ENCODE peak calls at places on chromosomes 1 and 21, in ten cellular contexts. P is adrenal gland; K is A549; X is CD8-positive, alpha-beta memory T cell; L is tibial nerve; N is stomach; F is endodermal cell; E is PC-3; O is transverse colon; M is body of pancreas. B is an unnamed sample. For H3K4me1, the result is how much of the 10 kb centered on the place peaks cover.

GRCh38 chr1:101733340-101733739 is 263.4 kb downstream of the OLFM3 start:
- DNase-seq in E (no peak), K (no peak), O (no peak), N (no peak), F (no peak), P (no peak), M (no peak), X (no peak), L (no peak), B (no peak)

GRCh38 chr1:33321178-33321577 is 280 bp upstream of the A3GALT2 start:
- DNase-seq in P (no peak), N (no peak), K (no peak), L (no peak), F (no peak), X (no peak), E (no peak), O (no peak), M (no peak), B (no peak)

GRCh38 chr1:41021526-41022308 is at the start of gene SLFNL1:
- DNase-seq in O (no peak), M (no peak), K (no peak), X (no peak), E (no peak), F (peak), L (no peak), P (peak), N (no peak), B (no peak)

GRCh38 chr1:11526071-11526895 is 47.3 kb downstream of the DISP3 start:
- DNase-seq in F (peak), N (no peak), P (no peak), L (no peak), X (no peak), K (no peak), O (no peak), M (no peak), E (no peak), B (peak)

GRCh38 chr1:238252033-238252802 is 361.5 kb upstream of the ZP4 start:
- DNase-seq in E (peak), K (peak), P (peak), L (peak), X (no peak), F (peak), O (peak), M (peak), N (peak), B (no peak)

GRCh38 chr21:44789880-44790279 is 11.7 kb downstream of the UBE2G2 start:
- DNase-seq in X (no peak), L (no peak), E (no peak), O (no peak), F (peak), P (no peak), K (no peak), N (no peak), M (no peak), B (no peak)

GRCh38 chr1:44059956-44060355 is 28.7 kb upstream of the SLC6A9 start:
- DNase-seq in F (no peak), L (no peak), M (no peak), O (peak), X (no peak), P (no peak), N (no peak), E (peak), K (no peak), B (no peak)

GRCh38 chr1:56894014-56894413 is 39.4 kb downstream of the C8A start:
- DNase-seq in K (no peak), P (no peak), E (no peak), F (no peak), O (no peak), X (no peak), M (no peak), L (no peak), N (no peak), B (no peak)

GRCh38 chr1:70134148-70134547 is 71.2 kb downstream of the LRRC40 start:
- DNase-seq in F (peak), X (no peak), K (no peak), E (peak), L (no peak), P (peak), O (no peak), N (no peak), M (no peak), B (no peak)

GRCh38 chr1:185474440-185475149 is 157.6 kb upstream of the IVNS1ABP start:
- DNase-seq in O (peak), P (no peak), K (no peak), X (no peak), L (no peak), M (no peak), N (no peak), F (no peak), E (no peak), B (no peak)

GRCh38 chr1:201024251-201024998 is 911 bp upstream of the KIF21B start:
- DNase-seq in O (no peak), N (no peak), F (peak), P (no peak), L (no peak), X (no peak), K (no peak), M (no peak), E (no peak), B (no peak)

GRCh38 chr1:58528518-58528917 is 18.0 kb downstream of the OMA1 start:
- DNase-seq in N (no peak), L (no peak), X (no peak), K (no peak), F (no peak), O (no peak), E (peak), M (no peak), P (no peak), B (no peak)

GRCh38 chr1:155012052-155012546 is 9.5 kb downstream of the ZBTB7B start:
- DNase-seq in K (no peak), M (peak), N (peak), O (peak), E (no peak), X (no peak), L (peak), F (peak), P (peak), B (peak)

GRCh38 chr1:161166669-161167548 is 683 bp downstream of the PPOX start:
- DNase-seq in F (peak), N (no peak), L (no peak), P (no peak), M (no peak), E (no peak), O (no peak), X (no peak), K (no peak), B (no peak)

GRCh38 chr1:231334952-231335351 is 2.7 kb downstream of the EXOC8 start:
- DNase-seq in E (no peak), P (no peak), O (no peak), M (no peak), K (no peak), L (no peak), N (no peak), X (no peak), F (no peak), B (no peak)

GRCh38 chr1:33099290-33100118 is 18.6 kb downstream of the AZIN2 start:
- DNase-seq in O (peak), P (no peak), F (peak), E (peak), N (peak), M (peak), K (no peak), L (peak), X (peak), B (peak)

GRCh38 chr1:181251001-181251712 is 162.7 kb downstream of the IER5 start:
- DNase-seq in P (peak), E (peak), N (peak), O (no peak), F (no peak), X (no peak), L (no peak), K (peak), M (peak), B (no peak)

GRCh38 chr1:61674221-61674620 is 50.7 kb downstream of the TM2D1 start:
- DNase-seq in L (no peak), P (no peak), O (no peak), E (no peak), M (no peak), X (no peak), F (no peak), N (no peak), K (no peak), B (no peak)

GRCh38 chr21:33937931-33938339 is 22.3 kb upstream of the ATP5PO start:
- DNase-seq in N (no peak), O (no peak), L (no peak), P (no peak), X (peak), K (no peak), M (no peak), F (no peak), E (no peak), B (no peak)

GRCh38 chr1:150551784-150552691 is 2.8 kb downstream of the ADAMTSL4 start:
- DNase-seq in O (peak), L (peak), F (peak), K (no peak), N (peak), X (no peak), E (peak), M (peak), P (peak), B (peak)

GRCh38 chr1:234627009-234627950 is 17.3 kb upstream of the IRF2BP2 start:
- DNase-seq in L (no peak), F (no peak), M (no peak), P (no peak), N (no peak), K (no peak), X (no peak), O (no peak), E (no peak), B (no peak)

GRCh38 chr21:45897191-45898027 is 84.2 kb upstream of the COL6A1 start:
- DNase-seq in P (no peak), N (no peak), L (no peak), X (no peak), O (no peak), F (no peak), K (no peak), M (no peak), E (no peak), B (no peak)

GRCh38 chr1:21586926-21587601 is 77.8 kb downstream of the ALPL start:
- DNase-seq in M (peak), K (peak), N (peak), P (peak), X (no peak), E (peak), L (peak), F (peak), O (peak), B (peak)

GRCh38 chr1:24484208-24484607 is 18.4 kb upstream of the RCAN3 start:
- DNase-seq in O (no peak), F (no peak), P (no peak), K (no peak), L (no peak), X (no peak), E (no peak), N (no peak), M (no peak), B (no peak)

GRCh38 chr1:56146449-56146848 is 432.9 kb downstream of the PLPP3 start:
- DNase-seq in F (no peak), X (no peak), N (no peak), L (peak), K (no peak), E (peak), O (no peak), M (peak), P (no peak), B (no peak)

GRCh38 chr1:107135466-107135865 is 5.4 kb upstream of the NTNG1 start:
- DNase-seq in N (no peak), O (no peak), K (no peak), M (no peak), L (no peak), F (peak), P (no peak), E (peak), X (no peak), B (no peak)

GRCh38 chr1:38568061-38568857 is 291.3 kb downstream of the RRAGC start:
- DNase-seq in F (peak), K (no peak), E (no peak), L (no peak), X (no peak), N (no peak), O (no peak), M (no peak), P (no peak), B (peak)

GRCh38 chr1:26290061-26290415 is 10.2 kb downstream of the SH3BGRL3 start:
- DNase-seq in K (no peak), M (no peak), O (peak), L (no peak), P (no peak), F (no peak), X (no peak), E (no peak), N (no peak), B (no peak)
- H3K27ac ChIP-seq in K (no peak), M (no peak), O (peak), L (no peak), P (peak), F (no peak), X (peak), E (no peak), N (peak), B (peak)

GRCh38 chr1:183368213-183369108 is 49.7 kb downstream of the NMNAT2 start:
- DNase-seq in K (no peak), L (no peak), X (no peak), E (no peak), F (peak), M (no peak), P (no peak), O (no peak), N (no peak), B (no peak)
- H3K4me1 ChIP-seq in K (under half), L (under half), X (under half), E (under half), F (under half), M (under half), P (under half), O (under half), N (under half), B (under half)

GRCh38 chr1:1343811-1344421 is 5.3 kb downstream of the DVL1 start:
- DNase-seq in M (no peak), X (no peak), L (no peak), E (peak), F (no peak), N (peak), O (no peak), K (no peak), P (no peak), B (no peak)
- H3K27ac ChIP-seq in M (no peak), X (no peak), L (no peak), E (peak), F (no peak), N (peak), O (peak), K (peak), P (no peak), B (no peak)

GRCh38 chr1:2268285-2269056 is 40.4 kb downstream of the SKI start:
- DNase-seq in E (no peak), N (no peak), O (no peak), L (no peak), F (no peak), M (no peak), X (no peak), K (no peak), P (no peak), B (no peak)

GRCh38 chr1:2269922-2270259 is 41.8 kb downstream of the SKI start:
- DNase-seq in L (no peak), E (no peak), N (no peak), O (no peak), F (no peak), P (no peak), K (no peak), X (no peak), M (no peak), B (no peak)

GRCh38 chr1:2270260-2271100 is 42.4 kb downstream of the SKI start:
- DNase-seq in N (no peak), E (no peak), F (no peak), M (no peak), X (no peak), L (no peak), K (no peak), P (no peak), O (no peak), B (no peak)

GRCh38 chr1:2267862-2268261 is 39.7 kb downstream of the SKI start:
- DNase-seq in M (no peak), P (no peak), N (no peak), O (no peak), K (no peak), L (no peak), E (no peak), F (no peak), X (no peak), B (no peak)

DNA sequence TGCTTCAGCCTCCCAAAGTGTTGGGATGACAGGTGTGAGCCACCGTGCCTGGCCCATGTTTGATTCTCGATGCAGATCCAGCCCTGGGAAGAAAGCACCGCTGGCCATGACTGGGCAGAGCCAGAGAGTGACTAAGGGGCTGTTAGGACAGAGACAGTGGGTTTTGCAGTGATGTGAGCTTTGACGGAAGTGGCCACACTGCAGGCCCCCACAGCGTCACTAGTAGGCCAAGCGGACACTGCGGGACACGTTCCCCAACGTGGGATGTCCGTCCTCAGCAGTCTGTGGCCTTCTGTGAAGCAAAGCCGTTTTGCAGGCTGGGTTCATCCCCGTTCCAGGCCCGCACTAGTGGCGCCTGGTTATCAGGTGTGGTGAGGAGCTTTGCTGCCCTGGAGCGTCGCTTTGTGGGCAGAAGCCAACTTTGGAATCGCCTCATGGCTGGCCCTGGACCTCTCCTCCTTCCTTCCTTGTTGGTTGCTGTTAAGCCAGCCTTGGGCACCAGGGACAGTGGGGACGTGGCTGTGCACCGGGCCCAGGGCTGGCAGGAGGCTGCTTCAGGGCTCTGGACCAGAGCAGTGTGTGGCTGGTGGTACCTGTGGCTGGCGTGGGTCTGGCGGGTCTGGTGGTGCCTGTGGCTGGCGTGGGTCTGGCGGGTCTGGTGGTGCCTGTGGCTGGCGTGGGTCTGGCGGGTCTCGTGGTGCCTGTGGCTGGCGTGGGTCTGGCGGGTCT is 41.2 kb downstream of the SKI start:
- DNase-seq in F (no peak), M (no peak), E (no peak), O (no peak), X (no peak), L (no peak), N (no peak), P (no peak), K (no peak), B (no peak)
- H3K4me1 ChIP-seq in F (under half), M (under half), E (under half), O (half or more), X (half or more), L (under half), N (half or more), P (half or more), K (under half), B (half or more)

B was measured in ascending aorta.